ENCODE peak calls at places on chromosomes 6 and 20, in five cellular contexts. One of them, this sample, is unnamed.

GRCh38 chr6:33175436-33176069 is 16.7 kb downstream of the COL11A2 start:
- DNase-seq in dermis microvascular lymphatic vessel endothelial cell: no peak
- DNase-seq in naive thymus-derived CD8-positive, alpha-beta T cell: no peak
- DNase-seq in hypothalamus: no peak
- DNase-seq in body of pancreas: no peak
- DNase-seq in this sample: no peak

GRCh38 chr6:70080443-70081062 is 214.2 kb downstream of the COL19A1 start:
- DNase-seq in dermis microvascular lymphatic vessel endothelial cell: no peak
- DNase-seq in hypothalamus: peak; percentile 8
- DNase-seq in body of pancreas: no peak
- DNase-seq in naive thymus-derived CD8-positive, alpha-beta T cell: no peak
- DNase-seq in this sample: no peak

GRCh38 chr6:122620902-122621301 is 10.7 kb downstream of the PKIB start:
- DNase-seq in hypothalamus: no peak
- DNase-seq in naive thymus-derived CD8-positive, alpha-beta T cell: no peak
- DNase-seq in body of pancreas: no peak
- DNase-seq in dermis microvascular lymphatic vessel endothelial cell: no peak
- DNase-seq in this sample: no peak

GRCh38 chr6:106360410-106360988 is at the start of gene CRYBG1:
- DNase-seq in dermis microvascular lymphatic vessel endothelial cell: peak; percentile 19
- DNase-seq in naive thymus-derived CD8-positive, alpha-beta T cell: peak; percentile 63
- DNase-seq in body of pancreas: peak; percentile 84
- DNase-seq in hypothalamus: peak; percentile 10
- DNase-seq in this sample: peak; percentile 55

GRCh38 chr6:135113855-135114254 is 59.2 kb upstream of the HBS1L start:
- DNase-seq in hypothalamus: no peak
- DNase-seq in naive thymus-derived CD8-positive, alpha-beta T cell: no peak
- DNase-seq in body of pancreas: no peak
- DNase-seq in dermis microvascular lymphatic vessel endothelial cell: no peak
- DNase-seq in this sample: no peak

GRCh38 chr20:208937-209566 is 18.0 kb upstream of the DEFB129 start:
- DNase-seq in naive thymus-derived CD8-positive, alpha-beta T cell: no peak
- DNase-seq in body of pancreas: no peak
- DNase-seq in dermis microvascular lymphatic vessel endothelial cell: peak; percentile 73
- DNase-seq in hypothalamus: peak; percentile 23
- DNase-seq in this sample: no peak

GRCh38 chr6:7541175-7542064 is at the start of gene DSP:
- DNase-seq in body of pancreas: peak; percentile 93
- DNase-seq in dermis microvascular lymphatic vessel endothelial cell: peak; percentile 15
- DNase-seq in naive thymus-derived CD8-positive, alpha-beta T cell: no peak
- DNase-seq in hypothalamus: no peak
- DNase-seq in this sample: no peak

GRCh38 chr20:47727170-47727880 is 58.0 kb downstream of the SULF2 start:
- DNase-seq in hypothalamus: peak; percentile 43
- DNase-seq in dermis microvascular lymphatic vessel endothelial cell: no peak
- DNase-seq in body of pancreas: no peak
- DNase-seq in naive thymus-derived CD8-positive, alpha-beta T cell: peak; percentile 57
- DNase-seq in this sample: peak; percentile 27

GRCh38 chr20:1946762-1947534 is 46.9 kb downstream of the PDYN start:
- DNase-seq in hypothalamus: no peak
- DNase-seq in dermis microvascular lymphatic vessel endothelial cell: peak; percentile 8
- DNase-seq in body of pancreas: peak; percentile 41
- DNase-seq in naive thymus-derived CD8-positive, alpha-beta T cell: no peak
- DNase-seq in this sample: no peak

GRCh38 chr6:12844284-12845223 is 128.0 kb downstream of the PHACTR1 start:
- DNase-seq in naive thymus-derived CD8-positive, alpha-beta T cell: no peak
- DNase-seq in body of pancreas: no peak
- DNase-seq in hypothalamus: no peak
- DNase-seq in dermis microvascular lymphatic vessel endothelial cell: peak; percentile 22
- DNase-seq in this sample: no peak

GRCh38 chr6:98724537-98724936 is 109.8 kb upstream of the POU3F2 start:
- DNase-seq in dermis microvascular lymphatic vessel endothelial cell: no peak
- DNase-seq in body of pancreas: no peak
- DNase-seq in naive thymus-derived CD8-positive, alpha-beta T cell: no peak
- DNase-seq in hypothalamus: no peak
- DNase-seq in this sample: no peak

GRCh38 chr20:62238569-62239277 is 402 bp downstream of the OSBPL2 start:
- DNase-seq in hypothalamus: no peak
- DNase-seq in dermis microvascular lymphatic vessel endothelial cell: peak; percentile 22
- DNase-seq in naive thymus-derived CD8-positive, alpha-beta T cell: no peak
- DNase-seq in body of pancreas: peak; percentile 60
- DNase-seq in this sample: no peak

GRCh38 chr6:65680232-65680631 is 26.8 kb downstream of the EYS start:
- DNase-seq in naive thymus-derived CD8-positive, alpha-beta T cell: no peak
- DNase-seq in body of pancreas: no peak
- DNase-seq in hypothalamus: no peak
- DNase-seq in dermis microvascular lymphatic vessel endothelial cell: no peak
- DNase-seq in this sample: no peak

GRCh38 chr6:14462135-14462905 is 344.7 kb downstream of the CD83 start:
- DNase-seq in dermis microvascular lymphatic vessel endothelial cell: no peak
- DNase-seq in hypothalamus: peak; percentile 3
- DNase-seq in body of pancreas: no peak
- DNase-seq in naive thymus-derived CD8-positive, alpha-beta T cell: no peak
- DNase-seq in this sample: no peak

GRCh38 chr6:154593122-154593521 is 82.6 kb upstream of the CNKSR3 start:
- DNase-seq in hypothalamus: no peak
- DNase-seq in naive thymus-derived CD8-positive, alpha-beta T cell: no peak
- DNase-seq in body of pancreas: peak; percentile 56
- DNase-seq in dermis microvascular lymphatic vessel endothelial cell: no peak
- DNase-seq in this sample: no peak

GRCh38 chr6:92647630-92648029 is 771.7 kb downstream of the EPHA7 start:
- DNase-seq in hypothalamus: no peak
- DNase-seq in body of pancreas: no peak
- DNase-seq in dermis microvascular lymphatic vessel endothelial cell: no peak
- DNase-seq in naive thymus-derived CD8-positive, alpha-beta T cell: no peak
- DNase-seq in this sample: no peak

GRCh38 chr6:167668754-167669552 is 157.8 kb upstream of the AFDN start:
- DNase-seq in hypothalamus: no peak
- DNase-seq in body of pancreas: no peak
- DNase-seq in naive thymus-derived CD8-positive, alpha-beta T cell: no peak
- DNase-seq in dermis microvascular lymphatic vessel endothelial cell: no peak
- DNase-seq in this sample: no peak

GRCh38 chr6:168400044-168400443 is 40.9 kb upstream of the SMOC2 start:
- DNase-seq in dermis microvascular lymphatic vessel endothelial cell: no peak
- DNase-seq in body of pancreas: no peak
- DNase-seq in hypothalamus: no peak
- DNase-seq in naive thymus-derived CD8-positive, alpha-beta T cell: no peak
- DNase-seq in this sample: no peak

GRCh38 chr6:15986027-15986629 is 142.8 kb upstream of the MYLIP start:
- DNase-seq in naive thymus-derived CD8-positive, alpha-beta T cell: no peak
- DNase-seq in dermis microvascular lymphatic vessel endothelial cell: no peak
- DNase-seq in body of pancreas: no peak
- DNase-seq in hypothalamus: no peak
- DNase-seq in this sample: no peak

GRCh38 chr20:23141450-23142161 is 55.5 kb upstream of the CD93 start:
- DNase-seq in hypothalamus: no peak
- DNase-seq in body of pancreas: no peak
- DNase-seq in dermis microvascular lymphatic vessel endothelial cell: no peak
- DNase-seq in naive thymus-derived CD8-positive, alpha-beta T cell: no peak
- DNase-seq in this sample: no peak

GRCh38 chr20:61926253-61926613 is 139.4 kb downstream of the TAF4 start:
- DNase-seq in naive thymus-derived CD8-positive, alpha-beta T cell: no peak
- DNase-seq in body of pancreas: no peak
- DNase-seq in dermis microvascular lymphatic vessel endothelial cell: no peak
- DNase-seq in hypothalamus: no peak
- DNase-seq in this sample: no peak

GRCh38 chr20:24153101-24154040 is 164.8 kb upstream of the GGTLC1 start:
- DNase-seq in naive thymus-derived CD8-positive, alpha-beta T cell: no peak
- DNase-seq in hypothalamus: no peak
- DNase-seq in body of pancreas: no peak
- DNase-seq in dermis microvascular lymphatic vessel endothelial cell: no peak
- DNase-seq in this sample: no peak

GRCh38 chr6:30646450-30647038 is 389 bp upstream of the C6orf136 start:
- DNase-seq in naive thymus-derived CD8-positive, alpha-beta T cell: peak; percentile 92
- DNase-seq in hypothalamus: no peak
- DNase-seq in body of pancreas: peak; percentile 92
- DNase-seq in dermis microvascular lymphatic vessel endothelial cell: no peak
- DNase-seq in this sample: peak; percentile 90

This sample was measured in effector CD8-positive, alpha-beta T cell.